ENCODE peak calls at places on chromosomes 11 and 22, in seven cellular contexts. One of them, this sample, is unnamed.

GRCh38 chr11:1153951-1154487 is 3.7 kb upstream of the MUC5AC start:
- DNase-seq in mammary epithelial cell: peak
- DNase-seq in endodermal cell: peak
- DNase-seq in heart right ventricle: peak
- DNase-seq in heart left ventricle: peak
- DNase-seq in endothelial cell of umbilical vein: peak
- DNase-seq in dorsolateral prefrontal cortex: peak
- DNase-seq in this sample: peak

GRCh38 chr11:55106391-55106790 is 155.6 kb upstream of the TRIM48 start:
- DNase-seq in mammary epithelial cell: no peak
- DNase-seq in endodermal cell: no peak
- DNase-seq in heart right ventricle: no peak
- DNase-seq in heart left ventricle: no peak
- DNase-seq in endothelial cell of umbilical vein: no peak
- DNase-seq in dorsolateral prefrontal cortex: no peak
- DNase-seq in this sample: no peak

GRCh38 chr11:128409476-128409875 is 177.9 kb downstream of the ETS1 start:
- DNase-seq in mammary epithelial cell: peak
- DNase-seq in endodermal cell: no peak
- DNase-seq in heart right ventricle: no peak
- DNase-seq in heart left ventricle: no peak
- DNase-seq in endothelial cell of umbilical vein: peak
- DNase-seq in dorsolateral prefrontal cortex: no peak
- DNase-seq in this sample: no peak

GRCh38 chr11:63683133-63683991 is 2.1 kb downstream of the RTN3 start:
- DNase-seq in mammary epithelial cell: no peak
- DNase-seq in endodermal cell: no peak
- DNase-seq in heart right ventricle: no peak
- DNase-seq in heart left ventricle: no peak
- DNase-seq in endothelial cell of umbilical vein: peak
- DNase-seq in dorsolateral prefrontal cortex: no peak
- DNase-seq in this sample: no peak

GRCh38 chr11:66649903-66650302 is 11.4 kb downstream of the RBM4 start:
- DNase-seq in mammary epithelial cell: no peak
- DNase-seq in endodermal cell: no peak
- DNase-seq in heart right ventricle: no peak
- DNase-seq in heart left ventricle: no peak
- DNase-seq in endothelial cell of umbilical vein: no peak
- DNase-seq in dorsolateral prefrontal cortex: no peak
- DNase-seq in this sample: no peak

GRCh38 chr11:112795142-112795815 is 165.9 kb upstream of the NCAM1 start:
- DNase-seq in mammary epithelial cell: peak
- DNase-seq in endodermal cell: peak
- DNase-seq in heart right ventricle: no peak
- DNase-seq in heart left ventricle: no peak
- DNase-seq in endothelial cell of umbilical vein: no peak
- DNase-seq in dorsolateral prefrontal cortex: no peak
- DNase-seq in this sample: peak

GRCh38 chr11:40647290-40647689 is 812.2 kb downstream of the LRRC4C start:
- DNase-seq in mammary epithelial cell: no peak
- DNase-seq in endodermal cell: no peak
- DNase-seq in heart right ventricle: no peak
- DNase-seq in heart left ventricle: no peak
- DNase-seq in endothelial cell of umbilical vein: no peak
- DNase-seq in dorsolateral prefrontal cortex: no peak
- DNase-seq in this sample: no peak

GRCh38 chr22:35971418-35972119 is 57.1 kb downstream of the RBFOX2 start:
- DNase-seq in mammary epithelial cell: no peak
- DNase-seq in endodermal cell: no peak
- DNase-seq in heart right ventricle: no peak
- DNase-seq in heart left ventricle: peak
- DNase-seq in endothelial cell of umbilical vein: peak
- DNase-seq in dorsolateral prefrontal cortex: no peak
- DNase-seq in this sample: no peak

GRCh38 chr11:95279921-95280861 is 49.2 kb upstream of the SESN3 start:
- DNase-seq in mammary epithelial cell: peak
- DNase-seq in endodermal cell: peak
- DNase-seq in heart right ventricle: no peak
- DNase-seq in heart left ventricle: no peak
- DNase-seq in endothelial cell of umbilical vein: no peak
- DNase-seq in dorsolateral prefrontal cortex: no peak
- DNase-seq in this sample: peak

GRCh38 chr11:128201801-128202200 is 385.6 kb downstream of the ETS1 start:
- DNase-seq in mammary epithelial cell: no peak
- DNase-seq in endodermal cell: no peak
- DNase-seq in heart right ventricle: no peak
- DNase-seq in heart left ventricle: no peak
- DNase-seq in endothelial cell of umbilical vein: no peak
- DNase-seq in dorsolateral prefrontal cortex: no peak
- DNase-seq in this sample: no peak

GRCh38 chr11:79201637-79202347 is 239.0 kb downstream of the TENM4 start:
- DNase-seq in mammary epithelial cell: peak
- DNase-seq in endodermal cell: no peak
- DNase-seq in heart right ventricle: no peak
- DNase-seq in heart left ventricle: no peak
- DNase-seq in endothelial cell of umbilical vein: no peak
- DNase-seq in dorsolateral prefrontal cortex: no peak
- DNase-seq in this sample: no peak

GRCh38 chr22:50548046-50548912 is 2.6 kb downstream of the KLHDC7B start:
- DNase-seq in mammary epithelial cell: no peak
- DNase-seq in endodermal cell: no peak
- DNase-seq in heart right ventricle: peak
- DNase-seq in heart left ventricle: no peak
- DNase-seq in endothelial cell of umbilical vein: no peak
- DNase-seq in dorsolateral prefrontal cortex: no peak
- DNase-seq in this sample: peak

GRCh38 chr22:42033263-42034181 is 34.9 kb downstream of the WBP2NL start:
- DNase-seq in mammary epithelial cell: no peak
- DNase-seq in endodermal cell: no peak
- DNase-seq in heart right ventricle: no peak
- DNase-seq in heart left ventricle: no peak
- DNase-seq in endothelial cell of umbilical vein: no peak
- DNase-seq in dorsolateral prefrontal cortex: no peak
- DNase-seq in this sample: no peak

GRCh38 chr22:31490496-31490925 is 869 bp upstream of the EIF4ENIF1 start:
- DNase-seq in mammary epithelial cell: peak
- DNase-seq in endodermal cell: peak
- DNase-seq in heart right ventricle: peak
- DNase-seq in heart left ventricle: peak
- DNase-seq in endothelial cell of umbilical vein: peak
- DNase-seq in dorsolateral prefrontal cortex: no peak
- DNase-seq in this sample: peak

GRCh38 chr11:74157169-74157568 is 13.6 kb downstream of the C2CD3 start:
- DNase-seq in mammary epithelial cell: peak
- DNase-seq in endodermal cell: no peak
- DNase-seq in heart right ventricle: no peak
- DNase-seq in heart left ventricle: no peak
- DNase-seq in endothelial cell of umbilical vein: no peak
- DNase-seq in dorsolateral prefrontal cortex: no peak
- DNase-seq in this sample: no peak

GRCh38 chr22:17237031-17237668 is 17.9 kb upstream of the ADA2 start:
- DNase-seq in mammary epithelial cell: no peak
- DNase-seq in endodermal cell: no peak
- DNase-seq in heart right ventricle: no peak
- DNase-seq in heart left ventricle: no peak
- DNase-seq in endothelial cell of umbilical vein: no peak
- DNase-seq in dorsolateral prefrontal cortex: no peak
- DNase-seq in this sample: no peak

GRCh38 chr11:46250071-46251052 is 27.1 kb upstream of the CREB3L1 start:
- DNase-seq in mammary epithelial cell: no peak
- DNase-seq in endodermal cell: no peak
- DNase-seq in heart right ventricle: no peak
- DNase-seq in heart left ventricle: no peak
- DNase-seq in endothelial cell of umbilical vein: no peak
- DNase-seq in dorsolateral prefrontal cortex: no peak
- DNase-seq in this sample: no peak

GRCh38 chr22:41350087-41350486 is 31.7 kb upstream of the TEF start:
- DNase-seq in mammary epithelial cell: no peak
- DNase-seq in endodermal cell: no peak
- DNase-seq in heart right ventricle: no peak
- DNase-seq in heart left ventricle: no peak
- DNase-seq in endothelial cell of umbilical vein: no peak
- DNase-seq in dorsolateral prefrontal cortex: no peak
- DNase-seq in this sample: no peak

DNA sequence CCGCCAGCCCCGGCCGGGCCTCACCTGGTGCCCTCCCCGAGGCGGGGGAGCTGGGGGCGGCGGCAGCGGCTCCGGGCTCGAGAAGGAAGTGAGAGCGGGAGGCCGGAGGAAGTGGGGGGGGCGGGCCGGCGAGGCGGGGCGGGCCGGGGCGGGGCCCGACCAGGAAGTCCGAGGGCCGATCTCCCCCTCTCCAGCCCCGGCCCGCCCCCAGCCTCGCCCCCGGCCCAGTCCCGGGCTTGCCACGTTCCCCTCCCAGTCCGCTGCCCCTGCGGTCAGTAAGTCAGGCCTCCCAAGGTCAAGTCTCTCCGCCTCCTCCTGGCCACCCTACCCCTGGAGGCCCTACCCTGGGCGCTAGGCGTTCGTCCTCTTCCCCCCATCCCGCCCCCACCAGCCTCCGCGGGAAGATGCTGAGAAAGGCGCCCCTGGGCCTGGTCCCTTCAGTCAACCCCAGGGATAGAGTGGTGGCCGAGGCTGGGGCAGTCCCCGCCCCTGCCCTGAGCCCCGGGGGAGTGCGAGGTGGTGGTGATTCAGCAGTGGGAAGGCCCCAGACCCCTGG is at the start of gene RHOG:
- DNase-seq in mammary epithelial cell: peak
- DNase-seq in endodermal cell: peak
- DNase-seq in heart right ventricle: peak
- DNase-seq in heart left ventricle: peak
- DNase-seq in endothelial cell of umbilical vein: no peak
- DNase-seq in dorsolateral prefrontal cortex: peak
- DNase-seq in this sample: peak
- H3K27ac ChIP-seq in mammary epithelial cell: peak
- H3K27ac ChIP-seq in endodermal cell: peak
- H3K27ac ChIP-seq in heart right ventricle: peak
- H3K27ac ChIP-seq in heart left ventricle: peak
- H3K27ac ChIP-seq in endothelial cell of umbilical vein: peak
- H3K27ac ChIP-seq in dorsolateral prefrontal cortex: peak
- H3K27ac ChIP-seq in this sample: peak

DNA sequence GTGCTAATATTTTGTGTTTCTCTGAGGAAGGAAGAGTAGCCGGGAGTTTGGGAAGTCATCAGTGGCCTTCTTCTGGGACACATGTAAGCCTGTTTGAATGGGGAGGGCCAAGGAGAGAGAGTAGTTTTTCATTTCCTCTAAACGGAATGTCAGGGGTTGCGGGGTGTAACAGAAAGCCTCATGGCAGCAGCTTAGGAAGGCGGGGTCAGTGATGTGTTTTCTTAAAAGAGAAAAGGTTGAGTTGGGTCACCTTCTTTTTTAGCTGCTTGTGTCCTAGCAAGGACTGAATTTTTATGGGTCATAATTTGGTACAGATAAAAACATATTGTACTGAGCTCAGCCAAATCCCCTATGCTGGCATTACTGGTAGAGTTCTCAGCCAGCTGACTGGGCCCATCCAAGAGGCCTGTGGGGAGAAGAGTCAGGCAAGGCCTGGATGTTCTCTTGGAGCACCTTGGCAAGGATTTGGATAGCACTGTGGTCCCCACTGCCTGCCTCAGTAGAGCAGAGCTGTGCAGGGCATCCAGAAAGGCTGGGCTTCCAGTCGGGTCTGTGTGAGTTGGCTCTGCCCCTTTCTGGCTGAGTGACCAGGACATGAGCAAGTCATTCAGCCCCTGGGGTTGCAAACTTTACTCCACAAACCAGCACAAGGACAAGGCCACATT is 29.4 kb upstream of the NAV2 start:
- DNase-seq in mammary epithelial cell: no peak
- DNase-seq in endodermal cell: no peak
- DNase-seq in heart right ventricle: peak
- DNase-seq in heart left ventricle: peak
- DNase-seq in endothelial cell of umbilical vein: peak
- DNase-seq in dorsolateral prefrontal cortex: no peak
- DNase-seq in this sample: peak
- H3K27ac ChIP-seq in mammary epithelial cell: no peak
- H3K27ac ChIP-seq in endodermal cell: no peak
- H3K27ac ChIP-seq in heart right ventricle: peak
- H3K27ac ChIP-seq in heart left ventricle: peak
- H3K27ac ChIP-seq in endothelial cell of umbilical vein: no peak
- H3K27ac ChIP-seq in dorsolateral prefrontal cortex: no peak
- H3K27ac ChIP-seq in this sample: peak

DNA sequence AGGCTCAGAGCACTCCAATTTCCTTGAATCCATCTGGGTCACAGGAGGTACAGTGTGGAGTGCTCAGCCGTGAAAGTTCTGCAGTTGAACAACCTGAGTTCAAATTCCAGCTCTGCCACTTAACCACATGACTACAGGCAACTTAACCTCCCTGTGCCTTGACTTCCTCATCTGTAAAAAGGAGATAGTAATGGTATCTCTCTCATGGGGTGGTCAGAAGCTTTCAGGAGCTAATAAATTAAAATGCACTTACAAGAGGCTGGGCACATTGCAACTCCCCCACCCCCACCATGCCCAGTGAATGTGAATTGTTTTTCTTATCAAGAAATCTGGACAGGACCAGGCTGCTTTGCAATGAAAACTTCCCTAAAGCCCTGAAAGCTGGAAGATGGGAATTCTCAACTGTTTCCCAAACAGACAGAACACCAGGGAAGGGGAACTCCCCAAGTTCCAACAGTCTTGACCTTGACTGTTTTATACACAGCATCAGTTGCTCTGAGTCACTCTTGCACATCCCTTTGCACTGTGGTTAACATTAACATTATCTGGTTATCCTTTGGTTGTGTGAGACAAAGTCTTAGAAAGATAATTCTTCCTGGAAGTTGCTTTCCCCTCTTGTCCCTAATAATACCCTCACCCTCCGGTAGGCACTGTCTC is 137.0 kb downstream of the SLC1A2 start:
- DNase-seq in mammary epithelial cell: peak
- DNase-seq in endodermal cell: no peak
- DNase-seq in heart right ventricle: no peak
- DNase-seq in heart left ventricle: no peak
- DNase-seq in endothelial cell of umbilical vein: no peak
- DNase-seq in dorsolateral prefrontal cortex: no peak
- DNase-seq in this sample: no peak
- H3K27ac ChIP-seq in mammary epithelial cell: no peak
- H3K27ac ChIP-seq in endodermal cell: no peak
- H3K27ac ChIP-seq in heart right ventricle: no peak
- H3K27ac ChIP-seq in heart left ventricle: no peak
- H3K27ac ChIP-seq in endothelial cell of umbilical vein: no peak
- H3K27ac ChIP-seq in dorsolateral prefrontal cortex: no peak
- H3K27ac ChIP-seq in this sample: no peak

GRCh38 chr22:20324139-20324516 is 4.3 kb upstream of the DGCR6L start:
- DNase-seq in mammary epithelial cell: no peak
- DNase-seq in endodermal cell: peak
- DNase-seq in heart right ventricle: no peak
- DNase-seq in heart left ventricle: no peak
- DNase-seq in endothelial cell of umbilical vein: no peak
- DNase-seq in dorsolateral prefrontal cortex: no peak
- DNase-seq in this sample: no peak
- H3K27ac ChIP-seq in mammary epithelial cell: no peak
- H3K27ac ChIP-seq in endodermal cell: no peak
- H3K27ac ChIP-seq in heart right ventricle: no peak
- H3K27ac ChIP-seq in heart left ventricle: no peak
- H3K27ac ChIP-seq in endothelial cell of umbilical vein: no peak
- H3K27ac ChIP-seq in dorsolateral prefrontal cortex: no peak
- H3K27ac ChIP-seq in this sample: no peak

This sample was measured in psoas muscle.